ENCODE peak calls at places on chromosomes 4 and X, in ten cellular contexts. One of them, this sample, is unnamed.

GRCh38 chr4:931194-931959 is 739 bp downstream of the GAK start:
- DNase-seq in vagina: peak; percentile 91
- DNase-seq in gastrocnemius medialis: peak; percentile 42
- DNase-seq in stomach: no peak
- DNase-seq in uterus: no peak
- DNase-seq in Peyer's patch: no peak
- DNase-seq in tibial nerve: no peak
- DNase-seq in IMR-90: peak; percentile 84
- DNase-seq in ovary: no peak
- DNase-seq in right lobe of liver: no peak
- DNase-seq in this sample: no peak

GRCh38 chrX:63963382-63963781 is 178.4 kb upstream of the ARHGEF9 start:
- DNase-seq in gastrocnemius medialis: no peak
- DNase-seq in tibial nerve: no peak
- DNase-seq in IMR-90: no peak
- DNase-seq in vagina: no peak
- DNase-seq in Peyer's patch: no peak
- DNase-seq in right lobe of liver: no peak
- DNase-seq in stomach: no peak
- DNase-seq in ovary: peak; percentile 42
- DNase-seq in uterus: peak; percentile 20
- DNase-seq in this sample: no peak

GRCh38 chr4:147289181-147289580 is 191.7 kb upstream of the EDNRA start:
- DNase-seq in gastrocnemius medialis: no peak
- DNase-seq in tibial nerve: no peak
- DNase-seq in Peyer's patch: no peak
- DNase-seq in vagina: no peak
- DNase-seq in right lobe of liver: no peak
- DNase-seq in IMR-90: no peak
- DNase-seq in uterus: no peak
- DNase-seq in stomach: no peak
- DNase-seq in ovary: no peak
- DNase-seq in this sample: no peak

GRCh38 chr4:103018391-103019318 is 850 bp downstream of the SLC9B1 start:
- DNase-seq in vagina: no peak
- DNase-seq in Peyer's patch: no peak
- DNase-seq in uterus: peak; percentile 40
- DNase-seq in right lobe of liver: no peak
- DNase-seq in gastrocnemius medialis: peak; percentile 28
- DNase-seq in IMR-90: no peak
- DNase-seq in ovary: peak; percentile 50
- DNase-seq in tibial nerve: no peak
- DNase-seq in stomach: no peak
- DNase-seq in this sample: no peak

GRCh38 chr4:147969573-147969972 is 237.7 kb downstream of the ARHGAP10 start:
- DNase-seq in tibial nerve: no peak
- DNase-seq in Peyer's patch: no peak
- DNase-seq in gastrocnemius medialis: no peak
- DNase-seq in IMR-90: no peak
- DNase-seq in stomach: no peak
- DNase-seq in uterus: no peak
- DNase-seq in ovary: no peak
- DNase-seq in vagina: no peak
- DNase-seq in right lobe of liver: no peak
- DNase-seq in this sample: no peak

GRCh38 chr4:54473077-54473545 is 184.6 kb upstream of the KIT start:
- DNase-seq in ovary: no peak
- DNase-seq in vagina: no peak
- DNase-seq in uterus: no peak
- DNase-seq in stomach: peak; percentile 27
- DNase-seq in Peyer's patch: no peak
- DNase-seq in gastrocnemius medialis: no peak
- DNase-seq in right lobe of liver: no peak
- DNase-seq in tibial nerve: no peak
- DNase-seq in IMR-90: peak; percentile 14
- DNase-seq in this sample: no peak

GRCh38 chr4:152211936-152212675 is 323.8 kb downstream of the FBXW7 start:
- DNase-seq in Peyer's patch: no peak
- DNase-seq in stomach: no peak
- DNase-seq in IMR-90: no peak
- DNase-seq in gastrocnemius medialis: no peak
- DNase-seq in uterus: no peak
- DNase-seq in tibial nerve: no peak
- DNase-seq in vagina: no peak
- DNase-seq in right lobe of liver: no peak
- DNase-seq in ovary: no peak
- DNase-seq in this sample: no peak

GRCh38 chrX:94097852-94098251 is 423.8 kb downstream of the FAM133A start:
- DNase-seq in uterus: no peak
- DNase-seq in Peyer's patch: no peak
- DNase-seq in IMR-90: no peak
- DNase-seq in ovary: no peak
- DNase-seq in stomach: no peak
- DNase-seq in vagina: no peak
- DNase-seq in tibial nerve: no peak
- DNase-seq in right lobe of liver: no peak
- DNase-seq in gastrocnemius medialis: no peak
- DNase-seq in this sample: no peak

GRCh38 chr4:73442275-73442674 is 6.3 kb downstream of the AFP start:
- DNase-seq in right lobe of liver: no peak
- DNase-seq in IMR-90: no peak
- DNase-seq in vagina: no peak
- DNase-seq in ovary: no peak
- DNase-seq in stomach: no peak
- DNase-seq in uterus: no peak
- DNase-seq in tibial nerve: no peak
- DNase-seq in Peyer's patch: no peak
- DNase-seq in gastrocnemius medialis: no peak
- DNase-seq in this sample: no peak

GRCh38 chrX:100085851-100086250 is 324.2 kb downstream of the PCDH19 start:
- DNase-seq in Peyer's patch: no peak
- DNase-seq in vagina: no peak
- DNase-seq in gastrocnemius medialis: no peak
- DNase-seq in stomach: no peak
- DNase-seq in right lobe of liver: no peak
- DNase-seq in IMR-90: no peak
- DNase-seq in uterus: no peak
- DNase-seq in ovary: no peak
- DNase-seq in tibial nerve: no peak
- DNase-seq in this sample: no peak

GRCh38 chrX:18377802-18378201 is 23.3 kb upstream of the SCML2 start:
- DNase-seq in stomach: peak; percentile 27
- DNase-seq in Peyer's patch: no peak
- DNase-seq in IMR-90: peak; percentile 8
- DNase-seq in vagina: no peak
- DNase-seq in ovary: no peak
- DNase-seq in gastrocnemius medialis: no peak
- DNase-seq in right lobe of liver: no peak
- DNase-seq in tibial nerve: no peak
- DNase-seq in uterus: no peak
- DNase-seq in this sample: no peak

GRCh38 chrX:76454456-76454927 is 27.0 kb downstream of the MAGEE1 start:
- DNase-seq in IMR-90: peak; percentile 9
- DNase-seq in uterus: no peak
- DNase-seq in vagina: no peak
- DNase-seq in Peyer's patch: no peak
- DNase-seq in right lobe of liver: no peak
- DNase-seq in stomach: no peak
- DNase-seq in tibial nerve: no peak
- DNase-seq in ovary: no peak
- DNase-seq in gastrocnemius medialis: no peak
- DNase-seq in this sample: no peak

GRCh38 chrX:39550795-39551361 is 546.9 kb downstream of the BCOR start:
- DNase-seq in uterus: no peak
- DNase-seq in vagina: no peak
- DNase-seq in IMR-90: no peak
- DNase-seq in right lobe of liver: no peak
- DNase-seq in stomach: no peak
- DNase-seq in tibial nerve: no peak
- DNase-seq in gastrocnemius medialis: no peak
- DNase-seq in Peyer's patch: no peak
- DNase-seq in ovary: no peak
- DNase-seq in this sample: no peak

GRCh38 chr4:144310535-144310934 is 170.0 kb upstream of the GYPA start:
- DNase-seq in IMR-90: no peak
- DNase-seq in right lobe of liver: no peak
- DNase-seq in vagina: no peak
- DNase-seq in stomach: no peak
- DNase-seq in ovary: no peak
- DNase-seq in Peyer's patch: no peak
- DNase-seq in tibial nerve: no peak
- DNase-seq in uterus: no peak
- DNase-seq in gastrocnemius medialis: no peak
- DNase-seq in this sample: no peak

GRCh38 chr4:87033902-87034301 is 99.1 kb downstream of the AFF1 start:
- DNase-seq in Peyer's patch: no peak
- DNase-seq in IMR-90: no peak
- DNase-seq in right lobe of liver: no peak
- DNase-seq in vagina: no peak
- DNase-seq in stomach: no peak
- DNase-seq in tibial nerve: no peak
- DNase-seq in ovary: no peak
- DNase-seq in gastrocnemius medialis: peak; percentile 63
- DNase-seq in uterus: no peak
- DNase-seq in this sample: no peak
- H3K4me3 ChIP-seq in Peyer's patch: no peak overlapping the region
- H3K4me3 ChIP-seq in IMR-90: no peak overlapping the region
- H3K4me3 ChIP-seq in right lobe of liver: no peak overlapping the region
- H3K4me3 ChIP-seq in vagina: no peak overlapping the region
- H3K4me3 ChIP-seq in stomach: no peak overlapping the region
- H3K4me3 ChIP-seq in tibial nerve: no peak overlapping the region
- H3K4me3 ChIP-seq in ovary: no peak overlapping the region
- H3K4me3 ChIP-seq in gastrocnemius medialis: no peak overlapping the region
- H3K4me3 ChIP-seq in uterus: no peak overlapping the region
- H3K4me3 ChIP-seq in this sample: no peak overlapping the region

GRCh38 chrX:10014462-10015373 is 47.6 kb downstream of the CLDN34 start:
- DNase-seq in IMR-90: peak; percentile 84
- DNase-seq in vagina: no peak
- DNase-seq in Peyer's patch: peak; percentile 74
- DNase-seq in uterus: peak; percentile 89
- DNase-seq in stomach: peak; percentile 87
- DNase-seq in ovary: peak; percentile 91
- DNase-seq in right lobe of liver: peak; percentile 93
- DNase-seq in tibial nerve: peak; percentile 65
- DNase-seq in gastrocnemius medialis: peak; percentile 75
- DNase-seq in this sample: peak; percentile 22
- TF ChIP-seq POLR2A in IMR-90: no peak
- TF ChIP-seq POLR2A in vagina: no peak
- TF ChIP-seq POLR2A in Peyer's patch: no peak
- TF ChIP-seq POLR2A in uterus: peak; percentile 72
- TF ChIP-seq POLR2A in stomach: no peak
- TF ChIP-seq POLR2A in ovary: peak; percentile 62
- TF ChIP-seq POLR2A in right lobe of liver: peak; percentile 56
- TF ChIP-seq POLR2A in tibial nerve: peak; percentile 76
- TF ChIP-seq POLR2A in gastrocnemius medialis: peak; percentile 63
- TF ChIP-seq POLR2A in this sample: peak; percentile 18

DNA sequence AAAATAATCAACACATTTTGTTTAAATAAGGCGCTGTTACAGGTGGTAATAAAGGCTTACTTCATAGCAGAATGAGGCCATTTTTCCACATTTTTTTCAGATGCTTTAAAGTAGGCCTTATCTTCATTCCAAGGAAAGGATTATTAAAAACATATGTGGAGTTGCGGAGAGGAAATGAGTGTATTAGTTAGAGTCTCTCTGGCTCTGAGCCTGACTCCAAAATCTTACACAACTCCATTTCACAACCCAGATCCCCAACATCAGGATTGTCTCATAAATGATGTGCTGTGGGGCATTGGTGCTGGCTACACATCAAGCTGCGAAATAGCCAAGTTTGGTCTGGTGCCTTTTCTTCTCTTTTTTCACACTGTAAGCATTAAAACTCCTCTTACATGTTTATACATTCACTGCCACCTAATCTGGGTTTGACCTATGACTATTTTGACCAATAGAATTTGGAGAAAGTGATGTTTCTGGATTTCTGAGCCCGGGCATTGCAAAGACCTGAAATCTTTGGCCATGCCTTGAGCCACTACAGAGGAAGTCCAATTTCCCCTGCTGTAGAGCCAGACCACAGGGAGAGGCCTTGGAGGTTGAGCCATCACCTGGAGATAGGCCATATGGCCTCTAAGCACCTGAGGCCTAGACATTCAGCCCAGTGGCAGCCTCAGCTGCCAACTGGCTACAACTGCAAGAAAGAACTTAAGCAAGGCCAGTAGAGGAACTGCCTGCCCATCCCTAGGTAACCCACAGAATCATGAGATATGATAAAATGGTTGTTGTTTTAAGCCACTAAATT is 16.7 kb upstream of the SOD3 start:
- DNase-seq in gastrocnemius medialis: peak; percentile 71
- DNase-seq in uterus: peak; percentile 72
- DNase-seq in stomach: no peak
- DNase-seq in ovary: peak; percentile 55
- DNase-seq in tibial nerve: peak; percentile 46
- DNase-seq in right lobe of liver: no peak
- DNase-seq in IMR-90: peak; percentile 98
- DNase-seq in vagina: no peak
- DNase-seq in Peyer's patch: no peak
- DNase-seq in this sample: no peak
- H3K4me3 ChIP-seq in gastrocnemius medialis: no peak overlapping the region
- H3K4me3 ChIP-seq in uterus: no peak overlapping the region
- H3K4me3 ChIP-seq in stomach: no peak overlapping the region
- H3K4me3 ChIP-seq in ovary: no peak overlapping the region
- H3K4me3 ChIP-seq in tibial nerve: no peak overlapping the region
- H3K4me3 ChIP-seq in right lobe of liver: no peak overlapping the region
- H3K4me3 ChIP-seq in IMR-90: no peak overlapping the region
- H3K4me3 ChIP-seq in vagina: no peak overlapping the region
- H3K4me3 ChIP-seq in Peyer's patch: no peak overlapping the region
- H3K4me3 ChIP-seq in this sample: no peak overlapping the region

DNA sequence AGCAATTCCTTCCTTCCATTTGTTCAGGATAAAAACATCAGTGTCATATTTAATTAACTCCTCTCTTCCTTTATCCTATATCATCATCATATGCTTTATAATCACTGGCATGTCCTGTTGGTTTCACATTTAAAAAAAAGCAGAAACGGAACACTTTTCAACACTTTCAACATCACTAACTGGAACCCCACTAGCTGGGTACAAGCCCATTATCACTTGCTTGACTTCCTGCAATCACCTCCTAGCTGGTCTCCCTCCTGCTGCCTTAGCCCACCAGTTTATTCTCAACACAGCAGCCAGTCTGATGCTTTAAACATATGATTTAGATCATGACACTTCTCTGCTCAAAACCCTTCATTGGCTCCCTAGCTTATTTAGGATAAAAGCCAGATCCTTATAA is 116.4 kb upstream of the LSM6 start:
- DNase-seq in Peyer's patch: no peak
- DNase-seq in ovary: no peak
- DNase-seq in vagina: no peak
- DNase-seq in tibial nerve: no peak
- DNase-seq in uterus: no peak
- DNase-seq in stomach: no peak
- DNase-seq in right lobe of liver: no peak
- DNase-seq in IMR-90: no peak
- DNase-seq in gastrocnemius medialis: no peak
- DNase-seq in this sample: no peak
- TF ChIP-seq POLR2A in Peyer's patch: no peak
- TF ChIP-seq POLR2A in ovary: no peak
- TF ChIP-seq POLR2A in vagina: no peak
- TF ChIP-seq POLR2A in tibial nerve: no peak
- TF ChIP-seq POLR2A in uterus: no peak
- TF ChIP-seq POLR2A in stomach: no peak
- TF ChIP-seq POLR2A in right lobe of liver: no peak
- TF ChIP-seq POLR2A in IMR-90: no peak
- TF ChIP-seq POLR2A in gastrocnemius medialis: no peak
- TF ChIP-seq POLR2A in this sample: no peak